ENCODE peak calls at places on chromosomes 4 and X, in six cellular contexts. B, F, X, V, M and Q are unnamed samples.

GRCh38 chr4:149897784-149898183 is 82.1 kb upstream of the IQCM start:
- DNase-seq in V (no peak), X (no peak), M (peak; percentile 47), B (no peak), F (no peak), Q (no peak)

GRCh38 chr4:6446538-6447451 is 25.6 kb downstream of the PPP2R2C start:
- DNase-seq in F (no peak), X (no peak), V (peak; percentile 13), M (peak; percentile 77), B (no peak), Q (no peak)

GRCh38 chr4:21845663-21846062 is 102.9 kb downstream of the KCNIP4 start:
- DNase-seq in F (no peak), X (no peak), V (no peak), B (no peak), M (no peak), Q (no peak)

GRCh38 chr4:106273831-106274230 is 42.2 kb downstream of the TBCK start:
- DNase-seq in X (no peak), F (no peak), M (no peak), V (no peak), B (no peak), Q (no peak)

GRCh38 chr4:165663411-165663810 is 209.6 kb upstream of the TLL1 start:
- DNase-seq in B (no peak), X (no peak), M (no peak), F (no peak), V (no peak), Q (no peak)

GRCh38 chr4:150501983-150502382 is 80.0 kb upstream of the MAB21L2 start:
- DNase-seq in F (no peak), X (no peak), B (no peak), M (no peak), V (no peak), Q (no peak)

GRCh38 chrX:11890843-11891514 is 132.9 kb downstream of the MSL3 start:
- DNase-seq in B (peak; percentile 47), F (no peak), X (no peak), V (peak; percentile 5), M (peak; percentile 55), Q (no peak)

GRCh38 chr4:182884046-182884445 is 33.1 kb downstream of the DCTD start:
- DNase-seq in F (no peak), M (no peak), B (no peak), V (no peak), X (no peak), Q (no peak)

GRCh38 chrX:76029385-76029784 is 143.5 kb upstream of the PBDC1 start:
- DNase-seq in X (no peak), M (peak; percentile 24), F (no peak), B (no peak), V (no peak), Q (no peak)